ENCODE peak calls at places on chromosomes 7 and 10, in nine cellular contexts. L is colonic mucosa, W is A549, E is A673, T is tibial nerve, F is lung, U is tibial artery, G is lower lobe of right lung, V is psoas muscle. Z is an unnamed sample.

GRCh38 chr7:11818281-11818680 is 13.7 kb downstream of the THSD7A start:
- DNase-seq in U (no peak), V (no peak), E (no peak), F (no peak), L (no peak), G (no peak), T (no peak), W (no peak), Z (no peak)

GRCh38 chr10:125691160-125691981 is 8.4 kb upstream of the TEX36 start:
- DNase-seq in U (no peak), F (no peak), E (peak), V (no peak), W (no peak), T (no peak), L (no peak), G (no peak), Z (no peak)

GRCh38 chr10:126062132-126063032 is 166.0 kb downstream of the FANK1 start:
- DNase-seq in W (peak), U (peak), L (peak), V (peak), G (peak), E (peak), F (peak), T (peak), Z (peak)

GRCh38 chr10:23198940-23199767 is 7.0 kb downstream of the PTF1A start:
- DNase-seq in G (no peak), L (no peak), T (no peak), V (no peak), U (no peak), E (peak), F (no peak), W (peak), Z (no peak)

GRCh38 chr7:142854505-142855400 is at the start of gene EPHB6:
- DNase-seq in L (peak), F (peak), V (peak), G (peak), E (peak), U (peak), W (peak), T (peak), Z (no peak)

GRCh38 chr7:70735313-70735712 is 396.6 kb upstream of the GALNT17 start:
- DNase-seq in V (no peak), G (no peak), L (no peak), T (no peak), E (no peak), U (no peak), F (no peak), W (no peak), Z (no peak)

GRCh38 chr7:111796671-111797070 is 234.4 kb upstream of the IMMP2L start:
- DNase-seq in F (no peak), E (no peak), L (no peak), W (no peak), V (no peak), G (no peak), U (no peak), T (no peak), Z (no peak)

GRCh38 chr10:44759122-44759521 is 152.0 kb upstream of the TMEM72 start:
- DNase-seq in E (no peak), V (no peak), F (no peak), W (no peak), G (no peak), U (no peak), L (no peak), T (no peak), Z (no peak)

GRCh38 chr10:73333202-73333601 is 25.5 kb downstream of the CFAP70 start:
- DNase-seq in U (no peak), F (no peak), E (no peak), L (no peak), W (no peak), V (no peak), G (no peak), T (no peak), Z (no peak)

GRCh38 chr7:100169147-100169850 is 882 bp upstream of the GAL3ST4 start:
- DNase-seq in F (no peak), V (no peak), T (no peak), G (no peak), U (no peak), L (no peak), E (no peak), W (no peak), Z (no peak)

GRCh38 chr10:101562231-101562630 is 25.8 kb downstream of the POLL start:
- DNase-seq in V (no peak), E (no peak), F (no peak), W (no peak), L (no peak), U (no peak), T (no peak), G (no peak), Z (no peak)

GRCh38 chr7:105199372-105199771 is 185.4 kb downstream of the KMT2E start:
- DNase-seq in U (no peak), L (no peak), W (no peak), G (no peak), T (no peak), V (no peak), E (no peak), F (no peak), Z (no peak)

GRCh38 chr7:105202561-105203130 is 186.1 kb downstream of the SRPK2 start:
- DNase-seq in V (no peak), T (no peak), L (no peak), F (no peak), E (no peak), U (no peak), W (no peak), G (no peak), Z (no peak)

GRCh38 chr7:105195891-105196290 is 181.9 kb downstream of the KMT2E start:
- DNase-seq in T (no peak), L (no peak), E (no peak), V (no peak), W (no peak), F (no peak), G (no peak), U (no peak), Z (no peak)

GRCh38 chr7:105196473-105196872 is 182.5 kb downstream of the KMT2E start:
- DNase-seq in U (no peak), E (no peak), T (no peak), W (no peak), V (no peak), F (no peak), G (no peak), L (no peak), Z (no peak)

GRCh38 chr7:105198223-105198622 is 184.2 kb downstream of the KMT2E start:
- DNase-seq in L (no peak), G (no peak), V (no peak), U (no peak), F (no peak), E (no peak), T (no peak), W (no peak), Z (no peak)
- H3K27ac ChIP-seq in L (no peak), G (no peak), V (no peak), U (no peak), F (no peak), E (no peak), T (no peak), W (no peak), Z (peak)

GRCh38 chr10:43341450-43341849 is 30.0 kb upstream of the FXYD4 start:
- DNase-seq in F (no peak), T (no peak), V (no peak), W (no peak), L (no peak), U (no peak), G (no peak), E (no peak), Z (no peak)

GRCh38 chr10:43339136-43339535 is 32.3 kb upstream of the FXYD4 start:
- DNase-seq in T (no peak), F (no peak), V (no peak), W (no peak), U (no peak), G (no peak), E (no peak), L (no peak), Z (no peak)

GRCh38 chr10:43340101-43340500 is 31.3 kb upstream of the FXYD4 start:
- DNase-seq in G (no peak), U (no peak), E (no peak), F (no peak), W (no peak), T (no peak), L (no peak), V (no peak), Z (no peak)

GRCh38 chr10:43342279-43343125 is 28.9 kb upstream of the FXYD4 start:
- DNase-seq in L (no peak), W (no peak), V (no peak), F (no peak), U (no peak), G (no peak), E (no peak), T (no peak), Z (no peak)

GRCh38 chr10:43340619-43341018 is 30.8 kb upstream of the FXYD4 start:
- DNase-seq in G (peak), F (peak), W (peak), V (no peak), L (no peak), E (no peak), T (no peak), U (no peak), Z (no peak)
- H3K4me3 ChIP-seq in G (no peak), F (no peak), W (no peak), V (no peak), L (no peak), E (no peak), T (no peak), U (no peak), Z (no peak)

GRCh38 chr7:22576941-22577927 is 77.2 kb upstream of the STEAP1B start:
- DNase-seq in U (peak), W (no peak), T (no peak), V (peak), G (no peak), F (peak), L (peak), E (peak), Z (no peak)
- TF ChIP-seq CTCF in U (no peak), W (peak), T (no peak), V (no peak), G (no peak), F (no peak), L (no peak), E (no peak), Z (no peak)

DNA sequence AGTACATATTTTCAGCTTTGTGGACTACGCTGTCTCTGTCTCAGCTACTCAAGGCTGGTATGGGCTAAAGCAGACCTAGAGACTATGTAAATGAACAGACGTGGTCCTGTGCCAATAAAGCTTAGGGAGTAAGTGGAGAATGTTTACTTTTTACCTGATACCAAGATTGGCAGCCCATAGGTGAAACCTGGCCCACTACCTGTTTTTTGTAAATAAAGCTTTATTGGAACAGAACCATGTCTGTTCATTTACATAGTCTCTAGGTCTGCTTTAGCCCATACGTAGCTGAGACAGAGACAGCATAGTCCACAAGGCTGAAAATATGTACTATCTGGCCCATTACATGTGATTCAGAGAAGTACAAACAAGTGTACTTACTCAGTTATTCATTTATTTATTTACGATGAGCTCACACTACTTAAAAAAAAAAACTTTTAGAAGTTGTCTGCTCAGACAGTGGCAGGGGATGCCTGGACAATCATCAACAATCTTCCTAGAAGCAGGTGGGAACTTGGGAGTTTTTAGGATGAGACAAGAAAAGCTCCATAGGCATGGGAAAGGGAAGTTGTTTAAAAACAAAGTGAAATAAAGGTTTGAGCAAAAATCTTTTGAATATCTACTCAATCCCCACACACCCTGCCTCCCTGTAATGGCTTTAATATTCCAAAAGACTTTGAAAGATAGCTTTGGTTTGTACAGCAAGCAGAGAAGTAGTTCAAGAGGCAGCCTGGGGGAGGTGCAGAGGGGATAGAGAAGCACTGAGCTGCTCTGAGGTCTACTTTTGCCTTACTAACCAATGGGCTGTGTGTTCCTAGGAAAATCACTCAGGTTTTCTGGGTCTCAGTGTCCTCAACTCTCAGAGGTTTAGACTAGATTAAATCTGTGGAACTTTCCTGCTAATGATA is 114.4 kb upstream of the AFAP1L2 start:
- DNase-seq in W (peak), F (no peak), T (no peak), U (no peak), G (no peak), L (no peak), V (no peak), E (no peak), Z (no peak)
- H3K27ac ChIP-seq in W (peak), F (peak), T (no peak), U (no peak), G (peak), L (peak), V (no peak), E (no peak), Z (no peak)